ENCODE peak calls at places on chromosomes 7 and 10, in six cellular contexts. M is aorta, W is psoas muscle, S is GM23338, U is transverse colon, Y is cardiac muscle cell. B is an unnamed sample.

GRCh38 chr7:42693722-42694121 is 218.1 kb downstream of the C7orf25 start:
- DNase-seq in S (no peak), M (no peak), U (no peak), Y (no peak), W (no peak), B (no peak)

GRCh38 chr7:40701836-40702551 is 567.2 kb downstream of the SUGCT start:
- DNase-seq in Y (no peak), U (no peak), M (no peak), S (no peak), W (no peak), B (no peak)

GRCh38 chr10:51137741-51138529 is 63.6 kb downstream of the PRKG1 start:
- DNase-seq in M (no peak), S (no peak), W (no peak), Y (peak; percentile 29), U (no peak), B (no peak)

GRCh38 chr7:2170576-2171521 is 61.9 kb downstream of the MAD1L1 start:
- DNase-seq in Y (no peak), S (no peak), W (no peak), U (no peak), M (no peak), B (no peak)

GRCh38 chr10:132714906-132715790 is 70.8 kb downstream of the NKX6-2 start:
- DNase-seq in Y (no peak), W (peak; percentile 10), U (no peak), M (peak; percentile 40), S (no peak), B (no peak)

GRCh38 chr7:97075928-97076327 is 41.6 kb upstream of the SDHAF3 start:
- DNase-seq in S (peak; percentile 14), W (no peak), M (no peak), Y (no peak), U (peak; percentile 10), B (no peak)

GRCh38 chr7:65387893-65388292 is 14.2 kb downstream of the ZNF92 start:
- DNase-seq in W (no peak), U (no peak), S (no peak), Y (no peak), M (no peak), B (no peak)

GRCh38 chr10:119113805-119114732 is 10.2 kb downstream of the DENND10 start:
- DNase-seq in M (no peak), U (no peak), S (no peak), Y (peak; percentile 97), W (no peak), B (no peak)

GRCh38 chr7:157400171-157400860 is 63.5 kb downstream of the DNAJB6 start:
- DNase-seq in U (no peak), Y (no peak), M (no peak), W (no peak), S (no peak), B (no peak)

GRCh38 chr7:112428715-112429114 is 21.5 kb upstream of the IFRD1 start:
- DNase-seq in M (no peak), W (no peak), S (no peak), U (no peak), Y (no peak), B (no peak)

GRCh38 chr10:60203993-60204618 is 185.6 kb downstream of the ANK3 start:
- DNase-seq in M (no peak), W (no peak), S (peak; percentile 70), Y (peak; percentile 75), U (no peak), B (no peak)

GRCh38 chr7:43758861-43759683 is 592 bp downstream of the BLVRA start:
- DNase-seq in U (peak; percentile 32), Y (peak; percentile 55), W (peak; percentile 42), M (peak; percentile 60), S (peak; percentile 71), B (no peak)

GRCh38 chr7:24936121-24936824 is 43.7 kb downstream of the OSBPL3 start:
- DNase-seq in U (no peak), M (no peak), Y (no peak), W (no peak), S (no peak), B (no peak)

GRCh38 chr7:22317632-22318031 is 39.3 kb downstream of the RAPGEF5 start:
- DNase-seq in Y (no peak), W (no peak), M (no peak), U (no peak), S (no peak), B (no peak)

GRCh38 chr7:139341776-139342244 is 673 bp downstream of the FMC1 start:
- DNase-seq in S (no peak), W (no peak), Y (no peak), M (no peak), U (no peak), B (no peak)

GRCh38 chr7:143914938-143915337 is 13.0 kb upstream of the TCAF1 start:
- DNase-seq in M (no peak), S (no peak), W (no peak), Y (no peak), U (no peak), B (no peak)

GRCh38 chr7:91512958-91513357 is 248.7 kb downstream of the FZD1 start:
- DNase-seq in W (no peak), M (no peak), U (no peak), S (no peak), Y (no peak), B (no peak)

GRCh38 chr7:42237162-42237821 is at the start of gene GLI3:
- DNase-seq in W (peak; percentile 88), U (peak; percentile 70), S (peak; percentile 93), M (peak; percentile 90), Y (peak; percentile 97), B (peak; percentile 83)

GRCh38 chr7:31864646-31865045 is 177.6 kb downstream of the PPP1R17 start:
- DNase-seq in W (no peak), M (no peak), U (no peak), Y (no peak), S (no peak), B (no peak)

GRCh38 chr7:150978136-150978789 is at the start of gene KCNH2:
- DNase-seq in W (no peak), Y (no peak), U (no peak), M (no peak), S (peak; percentile 88), B (peak; percentile 72)

GRCh38 chr10:133013478-133013877 is 71.1 kb upstream of the CFAP46 start:
- DNase-seq in U (peak; percentile 65), W (no peak), M (peak; percentile 78), Y (no peak), S (no peak), B (no peak)

GRCh38 chr10:79347894-79348639 is 798 bp downstream of the PPIF start:
- DNase-seq in Y (peak; percentile 85), U (peak; percentile 86), W (peak; percentile 82), S (peak; percentile 54), M (peak; percentile 85), B (peak; percentile 64)

GRCh38 chr7:157544226-157544625 is 207.4 kb downstream of the DNAJB6 start:
- DNase-seq in S (no peak), Y (no peak), W (no peak), M (no peak), U (no peak), B (no peak)

GRCh38 chr7:71285614-71286013 is 153.7 kb downstream of the GALNT17 start:
- DNase-seq in W (no peak), U (no peak), S (no peak), M (no peak), Y (no peak), B (no peak)
- H3K4me3 ChIP-seq in W (no peak overlapping the region), U (no peak overlapping the region), S (no peak overlapping the region), M (no peak overlapping the region), Y (no peak overlapping the region), B (no peak overlapping the region)

DNA sequence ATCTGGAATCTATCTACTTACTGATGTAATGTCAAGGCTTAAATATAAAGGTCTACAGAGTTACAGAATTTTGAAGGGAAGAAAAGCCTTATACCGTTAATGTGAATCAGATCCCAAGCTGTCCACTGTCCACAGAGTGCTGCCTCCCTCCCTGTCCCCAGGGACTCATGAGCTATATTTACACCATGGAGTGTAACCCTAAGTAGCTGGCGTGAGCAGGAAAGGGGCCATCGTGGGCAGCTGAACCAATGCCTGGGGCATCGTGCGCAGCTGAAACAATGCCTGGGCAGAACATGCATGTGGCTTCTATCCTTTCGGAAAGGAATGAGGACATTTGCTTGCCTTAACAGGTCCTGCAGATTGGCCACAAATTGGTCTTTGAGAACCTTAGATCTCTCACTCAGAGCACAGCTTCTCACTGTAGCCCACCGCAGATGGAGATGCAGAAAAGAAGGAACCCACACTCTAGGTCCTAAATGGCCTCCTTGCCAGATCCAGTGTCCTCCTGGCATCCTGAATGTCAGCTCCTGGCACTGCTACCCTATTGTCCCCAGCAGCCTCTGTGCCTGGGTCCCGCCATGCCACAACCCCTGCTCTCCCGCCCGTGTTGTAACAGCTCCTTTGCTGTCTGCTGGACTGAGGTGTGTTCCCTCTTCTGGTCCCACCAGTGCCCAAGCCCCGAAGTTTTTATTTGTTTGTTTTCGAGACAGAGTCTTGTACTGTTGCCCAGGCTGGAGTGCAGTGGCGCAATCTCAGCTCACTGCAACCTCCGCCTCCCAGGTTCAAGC is 30.3 kb downstream of the CCDC3 start:
- DNase-seq in U (no peak), S (no peak), M (peak; percentile 69), W (no peak), Y (no peak), B (no peak)
- H3K4me3 ChIP-seq in U (no peak overlapping the region), S (no peak overlapping the region), M (no peak overlapping the region), W (no peak overlapping the region), Y (no peak overlapping the region), B (no peak overlapping the region)

DNA sequence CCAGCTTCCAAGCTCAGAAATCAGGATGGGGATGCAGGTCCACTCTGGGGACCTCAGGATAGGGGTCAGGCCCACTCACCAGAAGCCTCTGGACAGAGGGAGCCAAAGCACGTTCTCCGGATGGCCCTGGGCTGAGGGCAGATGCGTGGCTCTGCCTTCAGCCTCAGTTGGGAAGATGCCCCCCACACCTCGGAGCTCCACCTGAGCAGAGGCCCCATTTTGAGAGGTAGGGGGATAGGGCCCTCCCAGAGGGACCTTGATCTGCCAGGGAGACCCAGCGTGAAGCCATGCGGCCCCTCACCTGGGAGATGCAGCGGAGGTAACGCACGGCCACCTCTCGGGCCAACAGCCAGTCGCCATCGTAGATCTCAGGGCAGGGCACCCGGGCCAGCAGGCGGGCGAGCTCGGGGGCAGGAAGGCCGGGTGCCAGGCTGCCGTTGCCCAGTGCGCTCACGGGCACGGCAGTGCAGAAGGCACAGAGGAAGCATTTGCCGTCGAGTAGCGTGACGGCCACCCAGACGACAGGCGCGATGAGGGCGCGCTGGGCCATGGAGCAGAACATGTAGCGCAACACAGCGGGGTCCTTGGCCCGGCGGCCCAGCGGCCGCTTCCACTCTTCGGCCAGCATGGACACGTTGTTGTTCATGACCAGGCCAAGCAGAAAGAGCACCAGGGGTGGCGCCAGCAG is 660 bp downstream of the CALHM1 start:
- DNase-seq in M (no peak), U (no peak), S (no peak), W (no peak), Y (no peak), B (no peak)
- H3K4me3 ChIP-seq in M (no peak overlapping the region), U (no peak overlapping the region), S (no peak overlapping the region), W (no peak overlapping the region), Y (no peak overlapping the region), B (no peak overlapping the region)

DNA sequence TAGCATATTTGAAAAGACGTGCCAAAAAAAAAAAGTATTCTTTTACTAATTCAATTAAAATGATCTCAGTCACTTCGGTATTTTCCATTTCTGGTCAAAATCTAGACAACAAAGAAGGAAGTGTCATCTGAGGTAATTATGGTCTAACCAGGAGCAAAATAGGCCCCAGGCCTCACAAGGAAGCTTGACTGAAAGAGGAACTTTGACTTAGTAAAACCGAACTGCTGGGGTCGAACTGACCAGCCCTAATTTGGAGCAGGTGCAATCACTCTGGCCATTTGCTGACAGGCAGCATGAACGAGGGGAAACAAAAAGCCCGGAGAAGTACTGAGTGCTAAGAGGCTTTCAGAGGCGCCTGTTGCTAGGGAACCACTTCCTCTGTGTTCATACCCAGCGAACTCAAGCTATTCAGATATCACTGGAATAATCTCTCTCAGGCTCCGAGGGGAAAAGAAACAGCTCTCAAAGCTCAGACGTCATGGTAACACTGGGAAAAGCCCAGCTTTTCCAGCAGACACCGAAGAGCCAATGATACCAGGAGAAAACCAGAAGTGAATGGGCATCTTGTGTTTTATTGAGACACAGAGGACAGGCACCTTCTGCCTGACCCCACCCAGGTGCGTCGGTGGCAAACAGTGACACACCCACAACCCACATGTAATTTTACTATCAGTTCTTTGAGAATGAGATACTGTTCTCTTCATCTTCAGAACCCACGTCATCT is 126.5 kb downstream of the FAM107B start:
- DNase-seq in M (peak; percentile 83), S (peak; percentile 62), U (peak; percentile 73), Y (peak; percentile 92), W (peak; percentile 25), B (peak; percentile 37)
- H3K4me3 ChIP-seq in M (no peak overlapping the region), S (no peak overlapping the region), U (no peak overlapping the region), Y (no peak overlapping the region), W (no peak overlapping the region), B (no peak overlapping the region)

B was measured in testis.